ENCODE peak calls at places on chromosomes 7 and 10, in five cellular contexts. I, X, N, U and H are unnamed samples.

GRCh38 chr7:11297764-11298163 is 324.1 kb downstream of the PHF14 start:
- DNase-seq in I (no peak), X (peak), N (no peak), U (no peak), H (no peak)

GRCh38 chr10:27844223-27844622 is 98.6 kb upstream of the MKX start:
- DNase-seq in I (no peak), X (no peak), N (no peak), U (no peak), H (no peak)

GRCh38 chr10:35822316-35822715 is 180.2 kb upstream of the FZD8 start:
- DNase-seq in I (no peak), X (peak), N (peak), U (no peak), H (no peak)

GRCh38 chr7:31061185-31061584 is 9.1 kb downstream of the ADCYAP1R1 start:
- DNase-seq in I (no peak), X (no peak), N (no peak), U (no peak), H (no peak)

GRCh38 chr7:32957326-32958045 is at the start of gene FKBP9:
- DNase-seq in I (peak), X (peak), N (peak), U (no peak), H (peak)

GRCh38 chr10:43233601-43234430 is 33.0 kb downstream of the RASGEF1A start:
- DNase-seq in I (peak), X (no peak), N (no peak), U (no peak), H (no peak)

GRCh38 chr7:69105092-69105491 is 493.2 kb upstream of the AUTS2 start:
- DNase-seq in I (no peak), X (no peak), N (no peak), U (no peak), H (no peak)

GRCh38 chr7:99562832-99563231 is 4.4 kb downstream of the ZNF655 start:
- DNase-seq in I (no peak), X (no peak), N (no peak), U (peak), H (no peak)

GRCh38 chr10:87605656-87606308 is 53.9 kb upstream of the PAPSS2 start:
- DNase-seq in I (no peak), X (no peak), N (no peak), U (no peak), H (no peak)

GRCh38 chr10:43230101-43230908 is 36.6 kb downstream of the RASGEF1A start:
- DNase-seq in I (peak), X (no peak), N (no peak), U (no peak), H (no peak)

GRCh38 chr10:68269562-68269961 is 37.6 kb upstream of the ATOH7 start:
- DNase-seq in I (no peak), X (no peak), N (no peak), U (no peak), H (no peak)

GRCh38 chr7:116298055-116298454 is 87.7 kb downstream of the TES start:
- DNase-seq in I (no peak), X (no peak), N (no peak), U (no peak), H (no peak)

GRCh38 chr7:157404845-157405481 is 68.2 kb downstream of the DNAJB6 start:
- DNase-seq in I (peak), X (no peak), N (no peak), U (no peak), H (no peak)

GRCh38 chr7:92778972-92779371 is 57.4 kb downstream of the CDK6 start:
- DNase-seq in I (no peak), X (no peak), N (no peak), U (no peak), H (no peak)

GRCh38 chr10:14698487-14699170 is 76.1 kb downstream of the FAM107B start:
- DNase-seq in I (no peak), X (no peak), N (no peak), U (no peak), H (no peak)

GRCh38 chr7:40777913-40778312 is 643.1 kb downstream of the SUGCT start:
- DNase-seq in I (no peak), X (no peak), N (no peak), U (no peak), H (no peak)

GRCh38 chr10:74929197-74929596 is 102.8 kb downstream of the KAT6B start:
- DNase-seq in I (no peak), X (no peak), N (no peak), U (no peak), H (no peak)

GRCh38 chr10:81866753-81867152 is 8.2 kb upstream of the NRG3 start:
- DNase-seq in I (no peak), X (no peak), N (no peak), U (no peak), H (no peak)

GRCh38 chr7:1046722-1047679 is 2.7 kb downstream of the GPR146 start:
- DNase-seq in I (peak), X (peak), N (peak), U (no peak), H (no peak)
- TF ChIP-seq POLR2A in I (no peak), X (no peak), N (no peak), U (no peak), H (no peak)

DNA sequence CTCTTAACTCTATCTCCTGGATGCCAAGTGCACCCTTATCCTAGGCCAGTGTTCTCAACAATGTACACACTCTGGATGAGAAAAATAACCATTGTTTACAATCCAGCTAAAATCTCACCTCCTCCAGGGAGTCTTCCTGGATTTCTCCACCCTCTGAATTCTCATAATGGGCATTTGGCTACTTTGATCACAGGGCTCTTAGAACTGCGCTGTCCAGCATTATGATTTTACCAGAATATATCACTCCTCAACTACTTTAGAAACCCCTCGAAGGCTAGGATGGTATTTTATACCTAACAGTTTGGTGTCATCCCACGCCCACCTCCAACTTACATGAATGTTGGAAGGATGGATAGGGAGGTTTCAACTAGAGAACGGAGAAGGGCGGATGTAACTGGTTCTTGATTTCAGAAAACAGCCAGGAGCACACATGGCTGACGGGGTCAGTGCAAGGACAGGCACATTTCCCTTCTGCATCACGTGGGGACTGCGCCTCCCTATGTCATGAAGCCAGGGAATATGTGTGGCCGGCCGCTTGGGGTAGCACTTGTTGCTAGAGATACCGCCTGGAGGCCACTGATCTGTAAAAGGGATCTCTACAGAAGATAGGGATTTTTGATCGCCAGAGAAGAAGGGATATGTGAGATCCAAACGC is 1.2 kb upstream of the ATP6V0E2 start:
- DNase-seq in I (no peak), X (peak), N (peak), U (no peak), H (peak)
- TF ChIP-seq POLR2AphosphoS5 in I (peak), X (peak), N (peak), U (no peak), H (no peak)

DNA sequence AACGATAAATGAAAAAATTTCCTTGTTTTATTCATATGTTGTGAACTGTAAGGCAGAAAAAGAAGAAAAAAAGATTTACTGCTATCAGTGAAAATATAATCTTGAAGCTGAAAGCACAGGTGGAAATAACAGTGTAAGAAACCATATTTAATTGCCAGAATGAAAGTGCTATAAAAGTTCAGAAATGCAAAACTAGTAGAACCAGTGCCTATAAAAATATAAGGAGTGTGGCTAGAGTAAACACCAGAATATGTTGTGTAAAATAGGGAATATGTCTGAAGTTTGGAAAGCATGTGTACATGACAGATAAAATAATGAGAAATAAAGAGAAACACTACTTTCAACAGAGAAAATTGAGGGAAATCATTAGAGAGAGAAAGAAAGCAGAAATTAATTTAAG is 350.5 kb upstream of the NPSR1 start:
- DNase-seq in I (no peak), X (no peak), N (no peak), U (no peak), H (no peak)
- TF ChIP-seq POLR2A in I (no peak), X (no peak), N (no peak), U (no peak), H (no peak)

GRCh38 chr10:127012769-127013152 is 107.5 kb downstream of the DOCK1 start:
- DNase-seq in I (no peak), X (peak), N (peak), U (peak), H (no peak)
- TF ChIP-seq POLR2AphosphoS5 in I (no peak), X (peak), N (peak), U (no peak), H (no peak)

DNA sequence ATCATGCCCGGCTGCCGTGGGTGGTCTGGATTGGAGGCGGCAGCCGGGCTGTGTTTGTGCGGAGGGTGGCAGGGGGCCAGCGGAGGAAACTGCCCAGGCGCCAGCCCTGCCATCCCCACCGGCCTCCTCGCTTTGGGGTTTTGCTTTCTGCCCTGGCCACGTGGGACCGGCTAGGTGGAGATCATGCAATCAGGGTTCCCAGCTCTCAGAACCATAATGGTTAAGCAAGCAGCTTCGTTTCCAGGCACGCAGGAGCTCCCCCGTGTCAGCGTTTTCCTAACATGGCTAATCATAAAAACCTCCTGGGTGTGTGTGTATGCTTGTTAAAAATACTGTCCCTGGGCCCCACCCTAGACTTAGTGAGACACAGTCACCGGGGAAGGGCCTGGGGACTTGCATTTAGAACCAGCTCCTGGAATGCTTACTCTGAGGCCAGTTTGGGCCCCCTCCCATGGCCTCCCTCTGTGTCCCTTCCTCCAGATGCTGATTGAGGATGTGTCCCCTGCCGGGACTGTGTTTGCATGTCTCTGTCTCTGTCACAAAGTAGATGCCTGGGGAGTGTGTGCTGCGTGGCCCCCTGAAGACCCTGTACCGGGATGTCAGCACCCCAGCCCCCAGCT is 119.3 kb downstream of the CUX1 start:
- DNase-seq in I (peak), X (peak), N (peak), U (no peak), H (no peak)
- TF ChIP-seq POLR2A in I (no peak), X (no peak), N (no peak), U (no peak), H (no peak)